ENCODE peak calls at places on chromosomes 16 and 17, in six cellular contexts. One of them, this sample, is unnamed. For H3K4me1, the result is how much of the 10 kb centered on the place peaks cover.

GRCh38 chr16:53629607-53630312 is 73.9 kb downstream of the RPGRIP1L start:
- DNase-seq in esophagus squamous epithelium: no peak
- DNase-seq in psoas muscle: no peak
- DNase-seq in heart right ventricle: no peak
- DNase-seq in CD8-positive, alpha-beta T cell: no peak
- DNase-seq in HepG2: peak
- DNase-seq in this sample: no peak

GRCh38 chr16:57935904-57936303 is 35.0 kb downstream of the CNGB1 start:
- DNase-seq in psoas muscle: no peak
- DNase-seq in HepG2: no peak
- DNase-seq in CD8-positive, alpha-beta T cell: no peak
- DNase-seq in esophagus squamous epithelium: no peak
- DNase-seq in heart right ventricle: peak
- DNase-seq in this sample: no peak

GRCh38 chr17:21286771-21287702 is 2.5 kb downstream of the MAP2K3 start:
- DNase-seq in CD8-positive, alpha-beta T cell: no peak
- DNase-seq in esophagus squamous epithelium: no peak
- DNase-seq in psoas muscle: no peak
- DNase-seq in heart right ventricle: no peak
- DNase-seq in HepG2: peak
- DNase-seq in this sample: no peak

GRCh38 chr17:14010999-14011692 is 58.2 kb upstream of the COX10 start:
- DNase-seq in HepG2: no peak
- DNase-seq in psoas muscle: no peak
- DNase-seq in esophagus squamous epithelium: no peak
- DNase-seq in heart right ventricle: no peak
- DNase-seq in CD8-positive, alpha-beta T cell: no peak
- DNase-seq in this sample: no peak

GRCh38 chr17:28944862-28945741 is 6.2 kb downstream of the PHF12 start:
- DNase-seq in heart right ventricle: no peak
- DNase-seq in esophagus squamous epithelium: no peak
- DNase-seq in HepG2: no peak
- DNase-seq in CD8-positive, alpha-beta T cell: no peak
- DNase-seq in psoas muscle: no peak
- DNase-seq in this sample: no peak

GRCh38 chr17:48187867-48188608 is 80.5 kb downstream of the SNX11 start:
- DNase-seq in HepG2: no peak
- DNase-seq in psoas muscle: no peak
- DNase-seq in heart right ventricle: no peak
- DNase-seq in CD8-positive, alpha-beta T cell: no peak
- DNase-seq in esophagus squamous epithelium: no peak
- DNase-seq in this sample: no peak

GRCh38 chr17:39064374-39064773 is 87.1 kb downstream of the PLXDC1 start:
- DNase-seq in HepG2: no peak
- DNase-seq in psoas muscle: no peak
- DNase-seq in esophagus squamous epithelium: no peak
- DNase-seq in heart right ventricle: no peak
- DNase-seq in CD8-positive, alpha-beta T cell: no peak
- DNase-seq in this sample: no peak

GRCh38 chr16:12257926-12258561 is 281.5 kb downstream of the SNX29 start:
- DNase-seq in psoas muscle: no peak
- DNase-seq in heart right ventricle: no peak
- DNase-seq in esophagus squamous epithelium: no peak
- DNase-seq in HepG2: peak
- DNase-seq in CD8-positive, alpha-beta T cell: no peak
- DNase-seq in this sample: no peak

GRCh38 chr16:77816293-77816692 is 27.9 kb downstream of the VAT1L start:
- DNase-seq in psoas muscle: no peak
- DNase-seq in CD8-positive, alpha-beta T cell: no peak
- DNase-seq in HepG2: no peak
- DNase-seq in heart right ventricle: no peak
- DNase-seq in esophagus squamous epithelium: no peak
- DNase-seq in this sample: no peak

GRCh38 chr17:2068589-2069051 is 13.7 kb downstream of the HIC1 start:
- DNase-seq in HepG2: no peak
- DNase-seq in heart right ventricle: no peak
- DNase-seq in CD8-positive, alpha-beta T cell: no peak
- DNase-seq in psoas muscle: no peak
- DNase-seq in esophagus squamous epithelium: no peak
- DNase-seq in this sample: no peak

GRCh38 chr17:81513669-81514484 is 1.3 kb upstream of the ACTG1 start:
- DNase-seq in esophagus squamous epithelium: no peak
- DNase-seq in HepG2: peak
- DNase-seq in CD8-positive, alpha-beta T cell: no peak
- DNase-seq in heart right ventricle: peak
- DNase-seq in psoas muscle: peak
- DNase-seq in this sample: peak

GRCh38 chr17:4938670-4939553 is 934 bp downstream of the SLC25A11 start:
- DNase-seq in psoas muscle: peak
- DNase-seq in esophagus squamous epithelium: no peak
- DNase-seq in HepG2: no peak
- DNase-seq in heart right ventricle: no peak
- DNase-seq in CD8-positive, alpha-beta T cell: no peak
- DNase-seq in this sample: peak

GRCh38 chr17:38341035-38341721 is 2.6 kb downstream of the GPR179 start:
- DNase-seq in CD8-positive, alpha-beta T cell: no peak
- DNase-seq in heart right ventricle: peak
- DNase-seq in HepG2: peak
- DNase-seq in esophagus squamous epithelium: no peak
- DNase-seq in psoas muscle: peak
- DNase-seq in this sample: peak

GRCh38 chr16:61500851-61501250 is 535.4 kb downstream of the CDH8 start:
- DNase-seq in heart right ventricle: no peak
- DNase-seq in HepG2: no peak
- DNase-seq in CD8-positive, alpha-beta T cell: no peak
- DNase-seq in psoas muscle: no peak
- DNase-seq in esophagus squamous epithelium: no peak
- DNase-seq in this sample: no peak

GRCh38 chr16:29644973-29645698 is 17.9 kb upstream of the SPN start:
- DNase-seq in psoas muscle: no peak
- DNase-seq in heart right ventricle: no peak
- DNase-seq in CD8-positive, alpha-beta T cell: no peak
- DNase-seq in esophagus squamous epithelium: no peak
- DNase-seq in HepG2: no peak
- DNase-seq in this sample: no peak

GRCh38 chr17:74211929-74212261 is 1.5 kb upstream of the TTYH2 start:
- DNase-seq in heart right ventricle: no peak
- DNase-seq in esophagus squamous epithelium: no peak
- DNase-seq in HepG2: no peak
- DNase-seq in CD8-positive, alpha-beta T cell: no peak
- DNase-seq in psoas muscle: no peak
- DNase-seq in this sample: no peak
- H3K4me1 ChIP-seq in heart right ventricle: half or more
- H3K4me1 ChIP-seq in esophagus squamous epithelium: under half
- H3K4me1 ChIP-seq in HepG2: half or more
- H3K4me1 ChIP-seq in CD8-positive, alpha-beta T cell: under half
- H3K4me1 ChIP-seq in psoas muscle: half or more
- H3K4me1 ChIP-seq in this sample: half or more

DNA sequence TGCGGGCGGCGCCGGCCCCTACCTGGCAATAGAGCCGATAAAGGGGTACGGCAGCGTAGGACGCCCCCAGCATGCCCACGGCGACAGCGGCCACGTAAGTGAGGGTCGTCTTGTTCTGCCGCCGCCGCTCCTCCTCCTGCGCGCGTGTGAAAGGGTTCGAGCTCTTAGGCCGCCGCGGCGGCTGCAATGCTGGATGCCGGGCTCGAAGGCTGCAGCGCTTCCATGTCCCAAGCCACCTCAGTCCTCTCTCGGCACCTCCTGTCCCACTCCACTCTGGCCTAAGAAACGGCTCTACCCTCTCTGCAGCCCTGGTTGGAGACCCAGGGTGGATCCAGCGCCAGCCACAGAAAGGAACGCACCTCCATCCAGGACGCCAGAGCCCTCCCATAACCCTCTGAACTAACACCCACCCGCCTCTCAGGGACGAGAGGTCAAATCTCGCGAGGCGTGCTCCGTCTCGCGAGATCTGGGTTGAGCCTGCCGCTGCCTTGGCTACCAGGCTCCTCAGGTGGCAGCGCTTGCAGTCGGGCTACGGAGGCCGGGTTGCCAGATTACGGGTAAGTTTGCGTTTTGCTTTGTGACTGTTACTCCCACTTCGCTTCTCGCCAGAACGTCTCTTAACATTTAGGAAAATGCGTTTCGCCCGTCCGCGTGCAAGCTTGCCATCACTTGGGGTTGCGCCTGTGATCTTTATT is at the start of the genes COX11 and STXBP4:
- DNase-seq in heart right ventricle: peak
- DNase-seq in psoas muscle: peak
- DNase-seq in CD8-positive, alpha-beta T cell: peak
- DNase-seq in esophagus squamous epithelium: peak
- DNase-seq in HepG2: peak
- DNase-seq in this sample: peak
- TF ChIP-seq CTCF in heart right ventricle: peak
- TF ChIP-seq CTCF in psoas muscle: peak
- TF ChIP-seq CTCF in CD8-positive, alpha-beta T cell: no peak
- TF ChIP-seq CTCF in esophagus squamous epithelium: peak
- TF ChIP-seq CTCF in HepG2: peak
- TF ChIP-seq CTCF in this sample: peak

DNA sequence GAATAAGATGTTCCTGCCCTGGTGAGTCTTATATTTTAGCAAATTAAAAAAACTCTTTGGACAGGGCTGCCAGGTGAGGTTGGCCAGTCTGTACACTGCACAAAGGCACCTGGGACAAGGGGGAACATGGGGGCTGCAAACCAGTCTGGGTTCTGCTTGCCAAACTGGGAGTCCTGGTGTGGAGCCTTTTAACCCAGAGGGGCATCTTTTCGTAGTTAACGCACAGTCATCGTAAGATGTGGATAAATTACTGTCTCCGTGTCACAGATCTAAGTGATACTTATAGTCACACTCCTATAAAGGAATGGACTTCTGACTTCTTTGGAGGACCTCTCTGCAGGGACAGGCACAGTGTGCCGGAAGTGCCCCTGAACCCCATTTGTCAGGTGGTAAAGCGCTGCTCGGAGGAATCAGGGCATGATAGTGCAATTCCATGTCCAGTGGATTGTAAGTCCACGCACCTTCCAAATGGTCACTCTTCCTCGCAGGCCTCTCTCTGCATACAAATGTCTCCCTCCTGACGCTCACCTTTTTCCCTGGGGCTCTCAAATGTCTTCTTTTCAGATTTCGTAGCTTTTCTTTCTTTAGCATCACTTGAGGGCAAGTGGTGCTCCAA is 14.7 kb downstream of the DEXI start:
- DNase-seq in psoas muscle: no peak
- DNase-seq in CD8-positive, alpha-beta T cell: no peak
- DNase-seq in HepG2: no peak
- DNase-seq in heart right ventricle: no peak
- DNase-seq in esophagus squamous epithelium: no peak
- DNase-seq in this sample: no peak
- H3K27ac ChIP-seq in psoas muscle: no peak
- H3K27ac ChIP-seq in CD8-positive, alpha-beta T cell: no peak
- H3K27ac ChIP-seq in HepG2: no peak
- H3K27ac ChIP-seq in heart right ventricle: no peak
- H3K27ac ChIP-seq in esophagus squamous epithelium: no peak
- H3K27ac ChIP-seq in this sample: no peak

GRCh38 chr17:17154981-17155380 is 51.2 kb downstream of the PLD6 start:
- DNase-seq in psoas muscle: no peak
- DNase-seq in HepG2: no peak
- DNase-seq in esophagus squamous epithelium: no peak
- DNase-seq in CD8-positive, alpha-beta T cell: no peak
- DNase-seq in heart right ventricle: no peak
- DNase-seq in this sample: no peak
- H3K4me1 ChIP-seq in psoas muscle: under half
- H3K4me1 ChIP-seq in HepG2: under half
- H3K4me1 ChIP-seq in esophagus squamous epithelium: under half
- H3K4me1 ChIP-seq in CD8-positive, alpha-beta T cell: under half
- H3K4me1 ChIP-seq in heart right ventricle: under half
- H3K4me1 ChIP-seq in this sample: under half

DNA sequence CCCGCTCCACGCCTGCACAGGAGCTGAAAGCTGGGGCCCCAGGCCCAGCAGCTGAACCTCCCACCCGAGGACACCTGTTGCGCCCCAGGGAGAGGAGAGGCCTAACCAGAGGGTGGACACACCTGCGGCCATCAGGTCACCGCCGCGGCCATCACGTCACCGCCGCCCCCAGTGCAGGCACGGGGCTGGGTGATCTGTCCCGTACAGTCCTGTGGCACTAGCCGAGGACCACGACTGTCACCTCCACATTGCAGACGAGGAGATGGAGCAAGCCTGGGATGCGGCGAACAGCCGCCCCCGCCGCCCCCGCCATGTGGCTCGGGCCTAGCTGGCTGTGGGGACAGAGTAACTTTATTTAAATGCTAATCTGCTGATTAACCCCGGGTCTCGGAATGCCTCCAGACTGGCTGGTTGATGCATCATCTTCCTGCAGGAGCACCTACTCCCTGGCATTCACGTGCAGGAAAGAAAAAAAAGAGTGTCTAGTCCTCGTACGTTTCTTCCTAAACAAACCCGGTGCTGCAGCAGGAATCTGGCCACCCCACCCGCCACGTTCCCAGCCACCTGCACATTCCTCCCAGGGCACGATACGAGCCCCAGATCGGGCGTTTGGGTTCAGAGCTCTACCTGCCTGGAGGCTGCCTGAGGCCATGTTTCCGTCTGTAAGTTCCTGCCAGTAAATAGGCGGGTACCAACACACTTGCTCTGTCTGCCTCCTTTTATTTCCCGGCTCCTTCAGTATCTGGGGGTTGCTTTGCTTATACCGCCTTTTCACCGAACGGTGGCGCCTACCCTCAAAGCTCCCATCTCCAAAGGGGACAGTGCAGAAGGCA is 29.9 kb downstream of the PIEZO1 start:
- DNase-seq in esophagus squamous epithelium: no peak
- DNase-seq in heart right ventricle: no peak
- DNase-seq in HepG2: no peak
- DNase-seq in psoas muscle: no peak
- DNase-seq in CD8-positive, alpha-beta T cell: no peak
- DNase-seq in this sample: no peak
- TF ChIP-seq CTCF in esophagus squamous epithelium: no peak
- TF ChIP-seq CTCF in heart right ventricle: peak
- TF ChIP-seq CTCF in HepG2: no peak
- TF ChIP-seq CTCF in psoas muscle: no peak
- TF ChIP-seq CTCF in CD8-positive, alpha-beta T cell: no peak
- TF ChIP-seq CTCF in this sample: no peak

GRCh38 chr16:49560018-49560830 is 186.6 kb downstream of the C16orf78 start:
- DNase-seq in HepG2: no peak
- DNase-seq in psoas muscle: peak
- DNase-seq in CD8-positive, alpha-beta T cell: no peak
- DNase-seq in heart right ventricle: peak
- DNase-seq in esophagus squamous epithelium: no peak
- DNase-seq in this sample: no peak
- H3K27ac ChIP-seq in HepG2: no peak
- H3K27ac ChIP-seq in psoas muscle: peak
- H3K27ac ChIP-seq in CD8-positive, alpha-beta T cell: no peak
- H3K27ac ChIP-seq in heart right ventricle: no peak
- H3K27ac ChIP-seq in esophagus squamous epithelium: no peak
- H3K27ac ChIP-seq in this sample: no peak

DNA sequence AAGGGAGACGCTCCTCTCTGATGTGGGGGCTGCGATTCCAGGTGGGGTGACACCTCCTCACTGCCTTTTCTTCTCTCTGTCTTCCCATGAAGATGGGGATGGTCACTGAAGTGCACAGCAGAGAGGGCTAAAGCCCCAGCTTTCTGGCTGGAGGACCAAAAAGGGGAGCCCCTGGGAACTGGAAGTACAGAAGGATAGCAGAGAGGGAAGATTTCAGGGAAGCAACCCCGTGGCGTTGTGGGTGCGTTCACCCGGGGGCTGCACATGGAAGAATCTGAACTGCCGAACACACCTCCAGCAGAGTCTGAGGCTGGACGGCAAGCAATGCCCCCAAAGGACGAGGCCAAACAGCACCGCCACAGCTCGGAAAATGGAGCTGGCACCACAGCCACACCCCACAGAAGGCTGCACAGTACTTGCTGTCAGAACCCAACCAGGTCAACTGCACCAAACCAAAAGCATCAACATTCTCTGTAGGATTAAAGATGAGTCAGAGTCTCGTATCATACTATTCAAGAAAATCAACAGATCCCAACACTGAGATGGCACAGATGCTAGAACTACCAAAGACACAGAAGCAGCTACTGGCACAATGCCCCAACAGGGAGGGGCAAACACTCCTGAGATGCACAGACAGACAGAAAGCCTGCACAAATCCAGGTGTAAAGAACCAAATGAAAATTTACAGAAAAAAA is 49.9 kb downstream of the MAP1LC3B start:
- DNase-seq in CD8-positive, alpha-beta T cell: no peak
- DNase-seq in psoas muscle: peak
- DNase-seq in esophagus squamous epithelium: no peak
- DNase-seq in heart right ventricle: no peak
- DNase-seq in HepG2: no peak
- DNase-seq in this sample: no peak
- H3K4me1 ChIP-seq in CD8-positive, alpha-beta T cell: under half
- H3K4me1 ChIP-seq in psoas muscle: under half
- H3K4me1 ChIP-seq in esophagus squamous epithelium: under half
- H3K4me1 ChIP-seq in heart right ventricle: under half
- H3K4me1 ChIP-seq in HepG2: under half
- H3K4me1 ChIP-seq in this sample: under half

This sample was measured in heart left ventricle.